ENCODE peak calls at places on chromosomes 1 and 21, in nine cellular contexts. One of them, this sample, is unnamed.

GRCh38 chr1:171158089-171158488 is 27.0 kb upstream of the FMO2 start:
- DNase-seq in progenitor cell of endocrine pancreas: no peak
- DNase-seq in fibroblast of mammary gland: no peak
- DNase-seq in MM.1S: no peak
- DNase-seq in H9: no peak
- DNase-seq in neural crest cell: no peak
- DNase-seq in Caco-2: no peak
- DNase-seq in spleen: no peak
- DNase-seq in PC-9: no peak
- DNase-seq in this sample: no peak

GRCh38 chr1:80445021-80445420 is 1355.7 kb upstream of the ADGRL2 start:
- DNase-seq in progenitor cell of endocrine pancreas: no peak
- DNase-seq in fibroblast of mammary gland: peak
- DNase-seq in MM.1S: no peak
- DNase-seq in H9: no peak
- DNase-seq in neural crest cell: no peak
- DNase-seq in Caco-2: no peak
- DNase-seq in spleen: no peak
- DNase-seq in PC-9: no peak
- DNase-seq in this sample: no peak

GRCh38 chr1:11132571-11133293 is 33.1 kb upstream of the EXOSC10 start:
- DNase-seq in progenitor cell of endocrine pancreas: no peak
- DNase-seq in fibroblast of mammary gland: peak
- DNase-seq in MM.1S: no peak
- DNase-seq in H9: no peak
- DNase-seq in neural crest cell: no peak
- DNase-seq in Caco-2: no peak
- DNase-seq in spleen: no peak
- DNase-seq in PC-9: no peak
- DNase-seq in this sample: no peak

GRCh38 chr1:182185822-182186756 is 124.6 kb upstream of the ZNF648 start:
- DNase-seq in progenitor cell of endocrine pancreas: no peak
- DNase-seq in fibroblast of mammary gland: peak
- DNase-seq in MM.1S: no peak
- DNase-seq in H9: no peak
- DNase-seq in neural crest cell: no peak
- DNase-seq in Caco-2: no peak
- DNase-seq in spleen: no peak
- DNase-seq in PC-9: peak
- DNase-seq in this sample: no peak

GRCh38 chr1:29706936-29707335 is 470.6 kb downstream of the PTPRU start:
- DNase-seq in progenitor cell of endocrine pancreas: peak
- DNase-seq in fibroblast of mammary gland: peak
- DNase-seq in MM.1S: peak
- DNase-seq in H9: peak
- DNase-seq in neural crest cell: peak
- DNase-seq in Caco-2: no peak
- DNase-seq in spleen: no peak
- DNase-seq in PC-9: no peak
- DNase-seq in this sample: peak

GRCh38 chr1:172654535-172654934 is 4.4 kb upstream of the FASLG start:
- DNase-seq in progenitor cell of endocrine pancreas: no peak
- DNase-seq in fibroblast of mammary gland: peak
- DNase-seq in MM.1S: no peak
- DNase-seq in H9: no peak
- DNase-seq in neural crest cell: no peak
- DNase-seq in Caco-2: no peak
- DNase-seq in spleen: no peak
- DNase-seq in PC-9: no peak
- DNase-seq in this sample: no peak

GRCh38 chr1:52798331-52798730 is 44.2 kb upstream of the ZYG11A start:
- DNase-seq in progenitor cell of endocrine pancreas: no peak
- DNase-seq in fibroblast of mammary gland: no peak
- DNase-seq in MM.1S: no peak
- DNase-seq in H9: no peak
- DNase-seq in neural crest cell: no peak
- DNase-seq in Caco-2: no peak
- DNase-seq in spleen: no peak
- DNase-seq in PC-9: no peak
- DNase-seq in this sample: no peak

GRCh38 chr1:6044481-6045109 is 1.1 kb upstream of the KCNAB2 start:
- DNase-seq in progenitor cell of endocrine pancreas: no peak
- DNase-seq in fibroblast of mammary gland: no peak
- DNase-seq in MM.1S: no peak
- DNase-seq in H9: no peak
- DNase-seq in neural crest cell: no peak
- DNase-seq in Caco-2: no peak
- DNase-seq in spleen: no peak
- DNase-seq in PC-9: no peak
- DNase-seq in this sample: no peak

GRCh38 chr1:192147626-192148025 is 10.6 kb upstream of the RGS18 start:
- DNase-seq in progenitor cell of endocrine pancreas: no peak
- DNase-seq in fibroblast of mammary gland: no peak
- DNase-seq in MM.1S: no peak
- DNase-seq in H9: no peak
- DNase-seq in neural crest cell: no peak
- DNase-seq in Caco-2: no peak
- DNase-seq in spleen: no peak
- DNase-seq in PC-9: no peak
- DNase-seq in this sample: no peak

GRCh38 chr1:195934839-195935557 is 673.2 kb downstream of the KCNT2 start:
- DNase-seq in progenitor cell of endocrine pancreas: no peak
- DNase-seq in fibroblast of mammary gland: no peak
- DNase-seq in MM.1S: no peak
- DNase-seq in H9: no peak
- DNase-seq in neural crest cell: no peak
- DNase-seq in Caco-2: no peak
- DNase-seq in spleen: no peak
- DNase-seq in PC-9: no peak
- DNase-seq in this sample: no peak

GRCh38 chr1:201781447-201781846 is 47.5 kb upstream of the IPO9 start:
- DNase-seq in progenitor cell of endocrine pancreas: no peak
- DNase-seq in fibroblast of mammary gland: peak
- DNase-seq in MM.1S: no peak
- DNase-seq in H9: no peak
- DNase-seq in neural crest cell: no peak
- DNase-seq in Caco-2: no peak
- DNase-seq in spleen: no peak
- DNase-seq in PC-9: no peak
- DNase-seq in this sample: no peak

GRCh38 chr1:1881727-1882126 is 9.2 kb downstream of the GNB1 start:
- DNase-seq in progenitor cell of endocrine pancreas: no peak
- DNase-seq in fibroblast of mammary gland: no peak
- DNase-seq in MM.1S: no peak
- DNase-seq in H9: no peak
- DNase-seq in neural crest cell: no peak
- DNase-seq in Caco-2: no peak
- DNase-seq in spleen: no peak
- DNase-seq in PC-9: no peak
- DNase-seq in this sample: no peak

GRCh38 chr1:21783679-21784603 is 992 bp upstream of the USP48 start:
- DNase-seq in progenitor cell of endocrine pancreas: peak
- DNase-seq in fibroblast of mammary gland: peak
- DNase-seq in MM.1S: no peak
- DNase-seq in H9: peak
- DNase-seq in neural crest cell: no peak
- DNase-seq in Caco-2: no peak
- DNase-seq in spleen: peak
- DNase-seq in PC-9: peak
- DNase-seq in this sample: peak

GRCh38 chr21:17523007-17523451 is 10.2 kb downstream of the CXADR start:
- DNase-seq in progenitor cell of endocrine pancreas: no peak
- DNase-seq in fibroblast of mammary gland: no peak
- DNase-seq in MM.1S: no peak
- DNase-seq in H9: no peak
- DNase-seq in neural crest cell: no peak
- DNase-seq in Caco-2: peak
- DNase-seq in spleen: no peak
- DNase-seq in PC-9: peak
- DNase-seq in this sample: no peak

GRCh38 chr1:241985787-241986186 is 13.1 kb downstream of the MAP1LC3C start:
- DNase-seq in progenitor cell of endocrine pancreas: no peak
- DNase-seq in fibroblast of mammary gland: peak
- DNase-seq in MM.1S: peak
- DNase-seq in H9: peak
- DNase-seq in neural crest cell: peak
- DNase-seq in Caco-2: peak
- DNase-seq in spleen: no peak
- DNase-seq in PC-9: no peak
- DNase-seq in this sample: peak

GRCh38 chr1:37808369-37809319 is 636 bp upstream of the YRDC start:
- DNase-seq in progenitor cell of endocrine pancreas: peak
- DNase-seq in fibroblast of mammary gland: peak
- DNase-seq in MM.1S: peak
- DNase-seq in H9: peak
- DNase-seq in neural crest cell: peak
- DNase-seq in Caco-2: peak
- DNase-seq in spleen: peak
- DNase-seq in PC-9: peak
- DNase-seq in this sample: peak

GRCh38 chr1:9435854-9436253 is 103.4 kb upstream of the SLC25A33 start:
- DNase-seq in progenitor cell of endocrine pancreas: no peak
- DNase-seq in fibroblast of mammary gland: no peak
- DNase-seq in MM.1S: no peak
- DNase-seq in H9: no peak
- DNase-seq in neural crest cell: no peak
- DNase-seq in Caco-2: no peak
- DNase-seq in spleen: no peak
- DNase-seq in PC-9: no peak
- DNase-seq in this sample: no peak

GRCh38 chr1:32001863-32002262 is 11.8 kb upstream of the KHDRBS1 start:
- DNase-seq in progenitor cell of endocrine pancreas: no peak
- DNase-seq in fibroblast of mammary gland: no peak
- DNase-seq in MM.1S: no peak
- DNase-seq in H9: no peak
- DNase-seq in neural crest cell: no peak
- DNase-seq in Caco-2: no peak
- DNase-seq in spleen: no peak
- DNase-seq in PC-9: no peak
- DNase-seq in this sample: no peak

GRCh38 chr1:113123737-113124136 is 50.7 kb downstream of the LRIG2 start:
- DNase-seq in progenitor cell of endocrine pancreas: no peak
- DNase-seq in fibroblast of mammary gland: peak
- DNase-seq in MM.1S: no peak
- DNase-seq in H9: no peak
- DNase-seq in neural crest cell: no peak
- DNase-seq in Caco-2: no peak
- DNase-seq in spleen: no peak
- DNase-seq in PC-9: no peak
- DNase-seq in this sample: no peak

GRCh38 chr1:211627259-211627658 is 48.2 kb downstream of the NEK2 start:
- DNase-seq in progenitor cell of endocrine pancreas: no peak
- DNase-seq in fibroblast of mammary gland: no peak
- DNase-seq in MM.1S: no peak
- DNase-seq in H9: no peak
- DNase-seq in neural crest cell: no peak
- DNase-seq in Caco-2: no peak
- DNase-seq in spleen: no peak
- DNase-seq in PC-9: no peak
- DNase-seq in this sample: no peak

GRCh38 chr1:211623510-211623909 is 44.5 kb upstream of the SLC30A1 start:
- DNase-seq in progenitor cell of endocrine pancreas: no peak
- DNase-seq in fibroblast of mammary gland: no peak
- DNase-seq in MM.1S: no peak
- DNase-seq in H9: no peak
- DNase-seq in neural crest cell: no peak
- DNase-seq in Caco-2: no peak
- DNase-seq in spleen: no peak
- DNase-seq in PC-9: no peak
- DNase-seq in this sample: no peak

GRCh38 chr1:211628446-211628845 is 47.0 kb downstream of the NEK2 start:
- DNase-seq in progenitor cell of endocrine pancreas: no peak
- DNase-seq in fibroblast of mammary gland: no peak
- DNase-seq in MM.1S: no peak
- DNase-seq in H9: no peak
- DNase-seq in neural crest cell: no peak
- DNase-seq in Caco-2: no peak
- DNase-seq in spleen: no peak
- DNase-seq in PC-9: no peak
- DNase-seq in this sample: no peak

GRCh38 chr1:211621471-211622198 is 42.7 kb upstream of the SLC30A1 start:
- DNase-seq in progenitor cell of endocrine pancreas: no peak
- DNase-seq in fibroblast of mammary gland: peak
- DNase-seq in MM.1S: no peak
- DNase-seq in H9: no peak
- DNase-seq in neural crest cell: no peak
- DNase-seq in Caco-2: no peak
- DNase-seq in spleen: no peak
- DNase-seq in PC-9: no peak
- DNase-seq in this sample: no peak

GRCh38 chr1:211625040-211625439 is 46.1 kb upstream of the SLC30A1 start:
- DNase-seq in progenitor cell of endocrine pancreas: no peak
- DNase-seq in fibroblast of mammary gland: peak
- DNase-seq in MM.1S: peak
- DNase-seq in H9: no peak
- DNase-seq in neural crest cell: no peak
- DNase-seq in Caco-2: peak
- DNase-seq in spleen: no peak
- DNase-seq in PC-9: no peak
- DNase-seq in this sample: no peak
- TF ChIP-seq CTCF in progenitor cell of endocrine pancreas: no peak
- TF ChIP-seq CTCF in fibroblast of mammary gland: peak
- TF ChIP-seq CTCF in MM.1S: peak
- TF ChIP-seq CTCF in H9: peak
- TF ChIP-seq CTCF in neural crest cell: peak
- TF ChIP-seq CTCF in Caco-2: peak
- TF ChIP-seq CTCF in spleen: peak
- TF ChIP-seq CTCF in PC-9: no peak
- TF ChIP-seq CTCF in this sample: peak

GRCh38 chr1:33099290-33100118 is 18.6 kb downstream of the AZIN2 start:
- DNase-seq in progenitor cell of endocrine pancreas: no peak
- DNase-seq in fibroblast of mammary gland: peak
- DNase-seq in MM.1S: peak
- DNase-seq in H9: peak
- DNase-seq in neural crest cell: no peak
- DNase-seq in Caco-2: no peak
- DNase-seq in spleen: peak
- DNase-seq in PC-9: peak
- DNase-seq in this sample: peak
- TF ChIP-seq CTCF in progenitor cell of endocrine pancreas: no peak
- TF ChIP-seq CTCF in fibroblast of mammary gland: peak
- TF ChIP-seq CTCF in MM.1S: peak
- TF ChIP-seq CTCF in H9: peak
- TF ChIP-seq CTCF in neural crest cell: no peak
- TF ChIP-seq CTCF in Caco-2: no peak
- TF ChIP-seq CTCF in spleen: peak
- TF ChIP-seq CTCF in PC-9: peak
- TF ChIP-seq CTCF in this sample: no peak

GRCh38 chr1:176206961-176207902 is at the start of gene COP1:
- DNase-seq in progenitor cell of endocrine pancreas: peak
- DNase-seq in fibroblast of mammary gland: peak
- DNase-seq in MM.1S: peak
- DNase-seq in H9: peak
- DNase-seq in neural crest cell: peak
- DNase-seq in Caco-2: peak
- DNase-seq in spleen: peak
- DNase-seq in PC-9: peak
- DNase-seq in this sample: peak
- TF ChIP-seq CTCF in progenitor cell of endocrine pancreas: peak
- TF ChIP-seq CTCF in fibroblast of mammary gland: no peak
- TF ChIP-seq CTCF in MM.1S: peak
- TF ChIP-seq CTCF in H9: no peak
- TF ChIP-seq CTCF in neural crest cell: peak
- TF ChIP-seq CTCF in Caco-2: no peak
- TF ChIP-seq CTCF in spleen: no peak
- TF ChIP-seq CTCF in PC-9: no peak
- TF ChIP-seq CTCF in this sample: no peak

GRCh38 chr1:156419863-156420208 is 50.8 kb downstream of the RHBG start:
- DNase-seq in progenitor cell of endocrine pancreas: no peak
- DNase-seq in fibroblast of mammary gland: no peak
- DNase-seq in MM.1S: no peak
- DNase-seq in H9: peak
- DNase-seq in neural crest cell: peak
- DNase-seq in Caco-2: peak
- DNase-seq in spleen: no peak
- DNase-seq in PC-9: no peak
- DNase-seq in this sample: peak
- TF ChIP-seq CTCF in progenitor cell of endocrine pancreas: peak
- TF ChIP-seq CTCF in fibroblast of mammary gland: no peak
- TF ChIP-seq CTCF in MM.1S: peak
- TF ChIP-seq CTCF in H9: peak
- TF ChIP-seq CTCF in neural crest cell: peak
- TF ChIP-seq CTCF in Caco-2: peak
- TF ChIP-seq CTCF in spleen: no peak
- TF ChIP-seq CTCF in PC-9: peak
- TF ChIP-seq CTCF in this sample: peak

This sample was measured in GM13977.